ENCODE peak calls at places on chromosome 11, in five cellular contexts. Q is head of caudate nucleus; M is MV-4-11; H is GOT3; A is activated CD4-positive, alpha-beta T cell treated with anti-CD3 and anti-CD28 coated beads for 48 hours. Z is an unnamed sample.

GRCh38 chr11:79110796-79111195 is 330.0 kb downstream of the TENM4 start:
- DNase-seq in A (no peak), Q (no peak), M (peak), H (no peak), Z (no peak)

GRCh38 chr11:115081972-115082371 is 403.6 kb downstream of the NXPE2 start:
- DNase-seq in Q (no peak), H (no peak), M (no peak), A (no peak), Z (no peak)

GRCh38 chr11:68780829-68781228 is 29.5 kb upstream of the TESMIN start:
- DNase-seq in A (peak), M (no peak), Q (no peak), H (no peak), Z (peak)

GRCh38 chr11:65293909-65294381 is 20.7 kb upstream of the CDC42EP2 start:
- DNase-seq in A (no peak), Q (no peak), H (no peak), M (no peak), Z (no peak)

GRCh38 chr11:6523253-6523652 is 26.2 kb downstream of the DNHD1 start:
- DNase-seq in Q (no peak), H (no peak), M (no peak), A (no peak), Z (no peak)

GRCh38 chr11:7901319-7901854 is 29.7 kb downstream of the OR10A6 start:
- DNase-seq in M (no peak), A (no peak), H (no peak), Q (no peak), Z (no peak)

GRCh38 chr11:12053606-12054361 is 45.4 kb upstream of the DKK3 start:
- DNase-seq in Q (no peak), A (no peak), M (no peak), H (no peak), Z (no peak)

GRCh38 chr11:95506777-95507176 is 275.8 kb upstream of the SESN3 start:
- DNase-seq in M (no peak), H (no peak), A (no peak), Q (no peak), Z (no peak)

GRCh38 chr11:73983764-73984543 is 1.3 kb upstream of the UCP2 start:
- DNase-seq in M (peak), Q (no peak), A (no peak), H (no peak), Z (peak)

GRCh38 chr11:60872124-60872951 is 5.0 kb downstream of the ZP1 start:
- DNase-seq in M (peak), Q (no peak), A (no peak), H (no peak), Z (no peak)

GRCh38 chr11:1827095-1827797 is 7.5 kb upstream of the SYT8 start:
- DNase-seq in Q (peak), A (no peak), M (no peak), H (no peak), Z (peak)

GRCh38 chr11:6485661-6486060 is 4.4 kb downstream of the TIMM10B start:
- DNase-seq in Q (no peak), M (no peak), A (no peak), H (no peak), Z (no peak)

GRCh38 chr11:3969613-3970012 is 114.1 kb downstream of the STIM1 start:
- DNase-seq in H (no peak), Q (no peak), A (peak), M (peak), Z (no peak)

GRCh38 chr11:26229270-26229669 is 102.7 kb upstream of the ANO3 start:
- DNase-seq in H (no peak), A (no peak), Q (no peak), M (no peak), Z (no peak)

GRCh38 chr11:38814670-38815069 is 2216.6 kb upstream of the RAG2 start:
- DNase-seq in Q (no peak), M (no peak), H (no peak), A (no peak), Z (no peak)

GRCh38 chr11:74677131-74677530 is 54.1 kb downstream of the CHRDL2 start:
- DNase-seq in A (no peak), H (no peak), Q (no peak), M (no peak), Z (no peak)

GRCh38 chr11:113182288-113182687 is 132.1 kb upstream of the TTC12 start:
- DNase-seq in M (no peak), Q (no peak), H (no peak), A (no peak), Z (no peak)

GRCh38 chr11:1823376-1824220 is 11.2 kb upstream of the SYT8 start:
- DNase-seq in Q (no peak), H (no peak), M (no peak), A (no peak), Z (no peak)

GRCh38 chr11:69836401-69836800 is 17.2 kb upstream of the FGF3 start:
- DNase-seq in Q (no peak), H (no peak), M (no peak), A (no peak), Z (peak)

GRCh38 chr11:133982151-133982550 is 25.4 kb upstream of the IGSF9B start:
- DNase-seq in M (no peak), A (no peak), H (no peak), Q (no peak), Z (no peak)

GRCh38 chr11:85086511-85087284 is 540.4 kb downstream of the DLG2 start:
- DNase-seq in M (no peak), Q (no peak), H (no peak), A (no peak), Z (no peak)

GRCh38 chr11:14359573-14360031 is 619 bp upstream of the RRAS2 start:
- DNase-seq in M (no peak), H (no peak), Q (no peak), A (no peak), Z (no peak)

GRCh38 chr11:8363924-8364323 is 100.2 kb upstream of the LMO1 start:
- DNase-seq in M (peak), Q (no peak), H (no peak), A (no peak), Z (no peak)

GRCh38 chr11:45366196-45366595 is 80.1 kb upstream of the SYT13 start:
- DNase-seq in H (no peak), Q (peak), M (no peak), A (no peak), Z (no peak)

GRCh38 chr11:14424096-14424495 is 65.1 kb upstream of the RRAS2 start:
- DNase-seq in M (no peak), Q (no peak), H (no peak), A (no peak), Z (no peak)

GRCh38 chr11:64849600-64850356 is 5.3 kb upstream of the CDC42BPG start:
- DNase-seq in M (no peak), Q (no peak), A (no peak), H (no peak), Z (no peak)

GRCh38 chr11:9136731-9137130 is 45.3 kb upstream of the SCUBE2 start:
- DNase-seq in M (no peak), Q (no peak), A (no peak), H (no peak), Z (no peak)

GRCh38 chr11:65719887-65720236 is 736 bp downstream of the RNASEH2C start:
- DNase-seq in M (peak), A (peak), Q (no peak), H (no peak), Z (no peak)

GRCh38 chr11:26765323-26765722 is 43.5 kb upstream of the SLC5A12 start:
- DNase-seq in Q (no peak), M (no peak), A (no peak), H (no peak), Z (no peak)

GRCh38 chr11:132858203-132858602 is 674.1 kb downstream of the OPCML start:
- DNase-seq in Q (no peak), A (no peak), M (peak), H (no peak), Z (peak)

GRCh38 chr11:28146123-28146751 is 38.0 kb downstream of the METTL15 start:
- DNase-seq in M (peak), Q (no peak), A (no peak), H (no peak), Z (no peak)

GRCh38 chr11:86559311-86559945 is 113.0 kb downstream of the ME3 start:
- DNase-seq in Q (no peak), A (no peak), H (no peak), M (no peak), Z (peak)

GRCh38 chr11:76087749-76088148 is 118.6 kb downstream of the WNT11 start:
- DNase-seq in Q (no peak), H (no peak), A (no peak), M (no peak), Z (no peak)

GRCh38 chr11:116970485-116971292 is 127.5 kb downstream of the SIK3 start:
- DNase-seq in H (no peak), M (no peak), Q (no peak), A (no peak), Z (no peak)

GRCh38 chr11:78000193-78000592 is 5.7 kb upstream of the INTS4 start:
- DNase-seq in M (peak), H (no peak), A (peak), Q (no peak), Z (peak)

GRCh38 chr11:57501951-57502350 is 13.6 kb downstream of the SLC43A1 start:
- DNase-seq in Q (no peak), A (no peak), M (no peak), H (no peak), Z (no peak)

GRCh38 chr11:100972046-100972445 is 157.6 kb downstream of the PGR start:
- DNase-seq in M (no peak), H (no peak), A (no peak), Q (no peak), Z (no peak)

Z was measured in Caco-2.